ENCODE peak calls at places on chromosomes 4 and X, in eight cellular contexts. R is neuronal stem cell, J is H9, W is hepatocyte, N is OCI-LY7, Q is MM.1S, B is endothelial cell of umbilical vein, T is astrocyte. E is an unnamed sample.

GRCh38 chr4:113952452-113953029 is 26.9 kb downstream of the ARSJ start:
- DNase-seq in R (peak; percentile 54), J (peak; percentile 52), W (peak; percentile 62), N (peak; percentile 50), Q (peak; percentile 28), B (peak; percentile 78), T (peak; percentile 40), E (peak; percentile 83)

GRCh38 chr4:6768539-6768905 is 14.0 kb upstream of the KIAA0232 start:
- DNase-seq in R (no peak), J (no peak), W (no peak), N (no peak), Q (no peak), B (no peak), T (peak; percentile 32), E (no peak)

GRCh38 chr4:41281038-41281634 is 24.4 kb downstream of the UCHL1 start:
- DNase-seq in R (peak; percentile 84), J (peak; percentile 50), W (peak; percentile 84), N (peak; percentile 80), Q (peak; percentile 74), B (peak; percentile 87), T (peak; percentile 50), E (peak; percentile 87)

GRCh38 chr4:10063544-10064300 is 42.4 kb upstream of the SLC2A9 start:
- DNase-seq in R (peak; percentile 41), J (peak; percentile 82), W (peak; percentile 76), N (no peak), Q (no peak), B (peak; percentile 82), T (peak; percentile 61), E (no peak)

GRCh38 chr4:189615217-189615663 is 325.4 kb upstream of the FRG1 start:
- DNase-seq in R (no peak), J (no peak), W (no peak), N (no peak), Q (no peak), B (no peak), T (no peak), E (no peak)

GRCh38 chr4:106002979-106003378 is 107.7 kb downstream of the NPNT start:
- DNase-seq in R (no peak), J (no peak), W (no peak), N (no peak), Q (no peak), B (no peak), T (no peak), E (no peak)

GRCh38 chrX:53330331-53330730 is 48.9 kb upstream of the IQSEC2 start:
- DNase-seq in R (no peak), J (no peak), W (no peak), N (no peak), Q (no peak), B (no peak), T (no peak), E (no peak)

GRCh38 chr4:146338512-146338911 is 124.2 kb downstream of the REELD1 start:
- DNase-seq in R (no peak), J (no peak), W (no peak), N (no peak), Q (peak; percentile 33), B (no peak), T (no peak), E (no peak)

GRCh38 chr4:84673475-84674230 is 90.7 kb downstream of the CDS1 start:
- DNase-seq in R (no peak), J (no peak), W (no peak), N (no peak), Q (no peak), B (peak; percentile 76), T (peak; percentile 92), E (no peak)

DNA sequence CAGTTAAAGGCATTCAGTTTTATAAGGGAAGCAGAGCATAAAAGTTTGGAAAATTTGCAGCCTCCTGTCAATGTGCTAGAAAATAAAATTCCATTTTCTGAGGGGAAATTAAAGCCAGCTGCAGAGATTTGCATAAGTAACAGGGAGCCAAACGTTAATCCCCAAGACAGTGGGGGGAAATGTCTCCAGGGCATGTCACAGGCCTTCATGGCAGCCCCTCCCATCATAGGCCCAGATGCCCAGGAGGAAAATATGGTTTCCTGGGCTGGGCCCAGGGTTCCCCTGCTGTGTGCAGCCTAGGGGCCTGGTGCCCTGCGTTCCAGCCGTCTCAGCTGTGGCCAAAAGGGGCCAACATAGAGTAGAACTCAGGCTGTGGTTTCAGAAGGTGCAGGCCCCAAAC is 9.3 kb downstream of the RNF4 start:
- DNase-seq in R (no peak), J (no peak), W (no peak), N (no peak), Q (no peak), B (no peak), T (no peak), E (no peak)
- H3K4me2 ChIP-seq in R (no peak overlapping the region), J (no peak overlapping the region), W (peak overlapping the region; percentile 25), N (peak overlapping the region; percentile 26), Q (no peak overlapping the region), B (no peak overlapping the region), T (no peak overlapping the region), E (peak overlapping the region; percentile 50)

GRCh38 chr4:55365347-55365728 is 19.3 kb downstream of the SRD5A3 start:
- DNase-seq in R (no peak), J (no peak), W (no peak), N (no peak), Q (no peak), B (no peak), T (no peak), E (no peak)
- H3K4me2 ChIP-seq in R (no peak overlapping the region), J (no peak overlapping the region), W (no peak overlapping the region), N (no peak overlapping the region), Q (no peak overlapping the region), B (no peak overlapping the region), T (no peak overlapping the region), E (no peak overlapping the region)

GRCh38 chrX:56284269-56284668 is 52.1 kb downstream of the KLF8 start:
- DNase-seq in R (no peak), J (no peak), W (no peak), N (no peak), Q (peak; percentile 77), B (no peak), T (no peak), E (no peak)

GRCh38 chrX:56279869-56280268 is 47.7 kb downstream of the KLF8 start:
- DNase-seq in R (no peak), J (no peak), W (no peak), N (no peak), Q (no peak), B (no peak), T (no peak), E (no peak)

DNA sequence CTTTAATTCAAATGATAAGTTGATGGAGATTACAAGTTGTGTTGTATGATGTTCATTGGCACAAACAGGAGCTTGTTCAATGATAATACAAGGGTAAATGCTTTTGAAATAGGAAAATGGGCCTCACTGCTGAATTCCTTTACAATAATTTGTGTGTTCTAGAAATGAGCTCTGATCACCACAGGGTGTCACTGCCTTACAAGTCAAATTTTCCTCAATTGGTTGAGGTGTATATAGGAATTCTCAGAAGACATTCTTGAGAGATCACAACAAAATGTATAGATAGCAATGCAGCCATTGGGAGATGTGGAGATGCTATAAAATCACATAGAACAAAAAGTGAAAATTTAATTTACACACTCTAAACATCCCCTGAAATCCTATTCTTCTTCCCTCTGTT is 49.6 kb downstream of the KLF8 start:
- DNase-seq in R (no peak), J (no peak), W (peak; percentile 15), N (peak; percentile 23), Q (peak; percentile 68), B (peak; percentile 20), T (no peak), E (peak; percentile 66)
- H3K4me2 ChIP-seq in R (no peak overlapping the region), J (no peak overlapping the region), W (no peak overlapping the region), N (no peak overlapping the region), Q (no peak overlapping the region), B (no peak overlapping the region), T (no peak overlapping the region), E (no peak overlapping the region)

DNA sequence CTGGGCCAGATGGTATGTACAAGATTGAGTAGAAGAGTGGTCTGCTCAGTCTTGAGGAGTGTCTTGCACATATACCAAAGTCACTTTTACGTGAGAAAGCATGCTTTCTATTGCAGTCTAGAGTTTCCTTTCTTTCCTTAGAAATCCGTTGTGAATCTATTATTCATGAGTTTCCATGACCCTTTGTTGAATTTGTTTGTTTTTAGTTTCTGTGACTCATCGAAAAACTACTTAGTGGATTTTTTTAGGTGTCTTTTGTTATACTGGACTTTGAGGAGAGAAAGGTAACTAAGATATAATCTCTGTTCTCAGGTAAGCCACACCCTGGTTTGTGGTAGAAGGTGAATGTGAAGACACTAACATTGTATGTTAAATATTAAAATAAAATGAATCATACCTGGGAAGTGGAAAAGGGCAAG is 23.0 kb downstream of the GALNT7 start:
- DNase-seq in R (no peak), J (no peak), W (peak; percentile 29), N (no peak), Q (no peak), B (peak; percentile 81), T (peak; percentile 60), E (no peak)
- H3K4me2 ChIP-seq in R (no peak overlapping the region), J (no peak overlapping the region), W (no peak overlapping the region), N (no peak overlapping the region), Q (no peak overlapping the region), B (peak overlapping the region; percentile 81), T (peak overlapping the region; percentile 61), E (no peak overlapping the region)

DNA sequence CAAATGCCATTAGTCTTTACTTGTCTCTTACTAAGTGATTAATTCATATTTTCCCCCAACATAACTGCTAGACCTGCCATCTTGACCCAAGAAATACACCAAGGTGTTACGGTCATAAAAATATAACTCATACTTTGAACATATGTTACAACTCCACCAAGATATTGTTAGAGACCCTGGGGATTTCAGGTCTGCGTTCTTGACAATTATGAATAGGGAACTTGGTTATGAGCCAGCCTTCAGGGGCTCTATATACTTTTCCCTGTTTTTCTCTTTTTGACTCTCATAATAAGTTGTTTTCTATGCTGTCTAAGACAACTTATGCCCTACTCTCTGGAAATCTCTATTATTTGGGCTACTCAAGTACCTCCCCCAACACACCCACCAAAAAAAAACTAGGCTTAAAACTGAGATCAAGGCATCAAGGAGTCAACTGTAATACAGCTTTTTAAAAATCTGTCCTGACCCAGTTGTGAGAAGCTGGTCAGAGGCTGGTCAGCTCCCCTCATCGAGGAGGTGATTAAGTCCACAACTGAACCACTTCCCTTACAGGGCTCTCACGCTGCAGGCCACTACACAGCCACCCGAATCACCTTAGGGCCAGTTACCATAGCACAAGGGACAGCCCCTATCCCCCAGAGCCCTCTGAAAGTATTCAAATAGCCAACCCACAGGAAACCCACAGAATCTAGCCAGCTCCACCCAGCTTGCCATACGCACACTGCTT is 10.5 kb upstream of the TLR3 start:
- DNase-seq in R (no peak), J (no peak), W (no peak), N (no peak), Q (peak; percentile 81), B (no peak), T (no peak), E (peak; percentile 79)
- H3K4me2 ChIP-seq in R (no peak overlapping the region), J (no peak overlapping the region), W (no peak overlapping the region), N (no peak overlapping the region), Q (peak overlapping the region; percentile 45), B (no peak overlapping the region), T (no peak overlapping the region), E (peak overlapping the region; percentile 77)

GRCh38 chr4:130124066-130124465 is 1028.1 kb downstream of the C4orf33 start:
- DNase-seq in R (no peak), J (no peak), W (no peak), N (no peak), Q (no peak), B (no peak), T (no peak), E (no peak)

GRCh38 chr4:130127297-130127696 is 1031.3 kb downstream of the C4orf33 start:
- DNase-seq in R (no peak), J (no peak), W (no peak), N (no peak), Q (no peak), B (no peak), T (no peak), E (no peak)

DNA sequence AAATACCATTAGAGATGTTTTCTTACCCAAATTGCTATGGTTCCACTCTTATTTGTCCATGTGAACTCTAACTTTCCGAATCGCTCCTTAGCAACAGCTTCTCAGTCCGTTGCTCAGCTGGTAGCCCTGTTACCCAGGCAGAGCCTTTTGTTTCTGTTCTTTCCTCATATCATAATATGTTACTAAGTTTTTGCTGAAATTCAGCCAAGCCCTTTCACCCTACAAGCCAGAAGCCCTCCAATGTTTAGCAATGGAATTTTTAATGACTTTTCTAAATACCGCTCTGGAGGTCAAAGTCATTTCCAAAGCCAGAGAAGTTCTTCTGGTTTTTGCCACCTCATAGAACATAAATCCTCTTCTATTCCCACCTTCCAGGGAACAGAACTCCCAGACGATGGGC is 1029.5 kb downstream of the C4orf33 start:
- DNase-seq in R (no peak), J (no peak), W (no peak), N (no peak), Q (no peak), B (no peak), T (no peak), E (no peak)
- H3K4me2 ChIP-seq in R (no peak overlapping the region), J (no peak overlapping the region), W (no peak overlapping the region), N (no peak overlapping the region), Q (no peak overlapping the region), B (no peak overlapping the region), T (no peak overlapping the region), E (no peak overlapping the region)